ENCODE peak calls at places on chromosome 3, in seven cellular contexts. J is CD8-positive, alpha-beta T cell; U is psoas muscle; Z is heart right ventricle; N is pancreas; X is lower lobe of right lung; G is RWPE2. A is an unnamed sample.
A peak's percentile ranks its signal among the peaks of the same experiment; 100 is the strongest.

GRCh38 chr3:160027541-160028195 is 39.0 kb downstream of the IL12A start:
- ATAC-seq in J (no peak), U (no peak), Z (no peak), N (peak; percentile 52), X (peak; percentile 36), G (peak; percentile 82), A (no peak)

GRCh38 chr3:71063768-71064287 is 519.7 kb downstream of the FOXP1 start:
- ATAC-seq in J (peak; percentile 13), U (peak; percentile 48), Z (peak; percentile 78), N (peak; percentile 42), X (peak; percentile 36), G (peak; percentile 44), A (no peak)

GRCh38 chr3:160618363-160618762 is 53.0 kb upstream of the KPNA4 start:
- ATAC-seq in J (no peak), U (no peak), Z (no peak), N (peak; percentile 96), X (peak; percentile 46), G (no peak), A (no peak)

GRCh38 chr3:73549071-73549600 is 75.6 kb downstream of the PDZRN3 start:
- ATAC-seq in J (no peak), U (no peak), Z (no peak), N (peak; percentile 76), X (no peak), G (no peak), A (no peak)

GRCh38 chr3:16290827-16291196 is 25.8 kb downstream of the OXNAD1 start:
- ATAC-seq in J (peak; percentile 8), U (no peak), Z (no peak), N (no peak), X (no peak), G (no peak), A (no peak)

GRCh38 chr3:42822828-42823227 is 13.6 kb downstream of the ACKR2 start:
- ATAC-seq in J (no peak), U (no peak), Z (no peak), N (no peak), X (no peak), G (peak; percentile 26), A (no peak)

GRCh38 chr3:192817506-192817905 is 90.2 kb upstream of the FGF12 start:
- ATAC-seq in J (no peak), U (no peak), Z (no peak), N (no peak), X (no peak), G (no peak), A (no peak)

GRCh38 chr3:4247391-4247790 is 55.8 kb upstream of the SETMAR start:
- ATAC-seq in J (no peak), U (no peak), Z (no peak), N (no peak), X (no peak), G (no peak), A (no peak)

GRCh38 chr3:17761563-17761962 is 19.1 kb upstream of the TBC1D5 start:
- ATAC-seq in J (no peak), U (no peak), Z (no peak), N (no peak), X (no peak), G (no peak), A (no peak)

GRCh38 chr3:191253089-191253799 is 54.2 kb downstream of the OSTN start:
- ATAC-seq in J (no peak), U (no peak), Z (no peak), N (no peak), X (no peak), G (no peak), A (no peak)

GRCh38 chr3:13698498-13698897 is 149.6 kb downstream of the FBLN2 start:
- ATAC-seq in J (no peak), U (no peak), Z (no peak), N (no peak), X (no peak), G (no peak), A (no peak)

GRCh38 chr3:13702226-13702820 is 153.4 kb downstream of the FBLN2 start:
- ATAC-seq in J (no peak), U (no peak), Z (no peak), N (no peak), X (no peak), G (no peak), A (no peak)

GRCh38 chr3:13700362-13700761 is 151.4 kb downstream of the FBLN2 start:
- ATAC-seq in J (no peak), U (no peak), Z (no peak), N (no peak), X (no peak), G (no peak), A (no peak)

GRCh38 chr3:13700889-13701288 is 152.0 kb downstream of the FBLN2 start:
- ATAC-seq in J (no peak), U (no peak), Z (no peak), N (no peak), X (no peak), G (no peak), A (no peak)

DNA sequence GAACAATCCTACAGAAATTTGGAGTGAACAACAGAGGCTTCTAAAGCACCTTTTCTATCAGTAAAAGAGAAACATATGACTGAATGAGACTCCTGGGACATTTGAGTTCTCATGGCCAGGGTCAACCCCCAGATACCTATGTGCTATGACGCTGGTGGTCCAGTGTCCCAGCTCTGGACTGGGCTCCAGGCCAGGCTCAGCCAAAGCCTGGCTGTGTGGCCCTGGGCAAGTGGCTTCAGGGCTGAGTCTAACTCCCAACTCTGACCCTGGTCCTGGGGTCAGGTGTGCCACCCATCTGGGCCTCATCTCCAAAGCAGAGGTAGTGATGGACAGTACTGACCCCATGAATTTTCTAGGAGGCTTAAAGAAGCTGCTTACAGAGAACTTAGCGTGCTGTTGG is 147.8 kb downstream of the FBLN2 start:
- ATAC-seq in J (no peak), U (no peak), Z (no peak), N (no peak), X (no peak), G (no peak), A (no peak)
- H3K4me1 ChIP-seq in J (no peaks in the 10 kb centered on the region), U (no peaks in the 10 kb centered on the region), Z (no peaks in the 10 kb centered on the region), N (no peaks in the 10 kb centered on the region), X (no peaks in the 10 kb centered on the region), G (no peaks in the 10 kb centered on the region), A (no peaks in the 10 kb centered on the region)

GRCh38 chr3:127033786-127034185 is 50.9 kb downstream of the PLXNA1 start:
- ATAC-seq in J (no peak), U (no peak), Z (no peak), N (no peak), X (no peak), G (no peak), A (no peak)
- H3K27ac ChIP-seq in J (no peak overlapping the region), U (no peak overlapping the region), Z (no peak overlapping the region), N (no peak overlapping the region), X (no peak overlapping the region), G (no peak overlapping the region), A (no peak overlapping the region)

GRCh38 chr3:133489466-133490085 is 83.9 kb upstream of the CDV3 start:
- ATAC-seq in J (no peak), U (peak; percentile 61), Z (no peak), N (peak; percentile 8), X (no peak), G (peak; percentile 19), A (no peak)

GRCh38 chr3:133491481-133492059 is 81.9 kb upstream of the CDV3 start:
- ATAC-seq in J (no peak), U (no peak), Z (no peak), N (no peak), X (peak; percentile 9), G (no peak), A (peak; percentile 6)

GRCh38 chr3:133490468-133491351 is 82.8 kb upstream of the CDV3 start:
- ATAC-seq in J (peak; percentile 74), U (no peak), Z (no peak), N (no peak), X (peak; percentile 61), G (no peak), A (peak; percentile 21)

GRCh38 chr3:133492159-133492860 is 81.2 kb upstream of the CDV3 start:
- ATAC-seq in J (no peak), U (no peak), Z (no peak), N (no peak), X (no peak), G (no peak), A (no peak)

GRCh38 chr3:133494469-133494868 is 79.0 kb upstream of the CDV3 start:
- ATAC-seq in J (no peak), U (no peak), Z (no peak), N (no peak), X (no peak), G (peak; percentile 33), A (no peak)
- TF ChIP-seq CTCF in J (no peak), U (no peak), Z (peak; percentile 36), N (no peak), X (peak; percentile 29), G (peak; percentile 41), A (peak; percentile 4)

GRCh38 chr3:177370396-177370795 is 173.1 kb upstream of the TBL1XR1 start:
- ATAC-seq in J (no peak), U (no peak), Z (no peak), N (no peak), X (no peak), G (no peak), A (no peak)
- H3K4me1 ChIP-seq in J (no peaks in the 10 kb centered on the region), U (peaks cover 17% of the 10 kb centered on the region), Z (no peaks in the 10 kb centered on the region), N (no peaks in the 10 kb centered on the region), X (no peaks in the 10 kb centered on the region), G (no peaks in the 10 kb centered on the region), A (peaks cover 17% of the 10 kb centered on the region)

GRCh38 chr3:65588884-65589283 is 449.8 kb downstream of the MAGI1 start:
- ATAC-seq in J (no peak), U (no peak), Z (no peak), N (no peak), X (no peak), G (no peak), A (no peak)

GRCh38 chr3:65593780-65594752 is 444.7 kb downstream of the MAGI1 start:
- ATAC-seq in J (no peak), U (no peak), Z (no peak), N (no peak), X (no peak), G (no peak), A (no peak)

GRCh38 chr3:65595222-65595996 is 443.3 kb downstream of the MAGI1 start:
- ATAC-seq in J (no peak), U (no peak), Z (no peak), N (no peak), X (no peak), G (no peak), A (no peak)

GRCh38 chr3:65587650-65588439 is 450.9 kb downstream of the MAGI1 start:
- ATAC-seq in J (no peak), U (no peak), Z (no peak), N (no peak), X (no peak), G (no peak), A (no peak)

DNA sequence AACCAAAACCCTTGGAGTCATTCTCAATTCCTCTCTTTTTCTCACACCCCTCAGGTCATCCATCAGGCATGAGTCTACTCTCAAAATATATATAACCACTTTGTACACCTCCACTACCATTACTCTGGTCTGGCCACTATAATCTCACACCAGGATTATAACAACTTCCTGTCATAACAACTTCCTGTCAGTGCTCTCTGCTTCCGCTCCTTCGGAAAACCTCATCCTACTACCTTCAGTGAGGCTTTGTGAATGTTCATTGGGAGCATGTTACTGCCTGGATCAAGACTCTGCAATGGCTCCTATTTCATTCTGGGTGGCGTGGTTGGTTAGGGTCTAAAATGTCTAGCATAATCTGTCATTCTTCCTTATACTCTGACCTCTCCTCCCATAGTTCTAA is 447.4 kb downstream of the MAGI1 start:
- ATAC-seq in J (no peak), U (no peak), Z (no peak), N (no peak), X (no peak), G (no peak), A (no peak)
- H3K27ac ChIP-seq in J (no peak overlapping the region), U (no peak overlapping the region), Z (no peak overlapping the region), N (no peak overlapping the region), X (no peak overlapping the region), G (no peak overlapping the region), A (no peak overlapping the region)